ENCODE peak calls at places on chromosomes 3 and 15, in five cellular contexts. L is fibroblast of lung, J is AG09309, E is HL-60, P is HCT116. I is an unnamed sample.

GRCh38 chr15:65132841-65133549 is 613 bp downstream of the PDCD7 start:
- DNase-seq in P (no peak), J (no peak), E (peak; percentile 37), L (peak; percentile 36), I (peak; percentile 15)

GRCh38 chr15:98878172-98878571 is 129.4 kb downstream of the PGPEP1L start:
- DNase-seq in L (peak; percentile 52), E (no peak), J (no peak), P (no peak), I (no peak)

GRCh38 chr3:60588806-60589205 is 662.4 kb downstream of the FHIT start:
- DNase-seq in P (peak; percentile 33), L (no peak), E (no peak), J (no peak), I (no peak)

GRCh38 chr3:184641430-184641829 is 70.4 kb downstream of the MAGEF1 start:
- DNase-seq in E (no peak), J (no peak), P (no peak), L (no peak), I (no peak)

GRCh38 chr3:37867144-37867543 is 5.5 kb downstream of the CTDSPL start:
- DNase-seq in P (no peak), E (no peak), L (no peak), J (no peak), I (no peak)

GRCh38 chr15:57335326-57336118 is 40.8 kb upstream of the CGNL1 start:
- DNase-seq in P (no peak), J (no peak), L (no peak), E (no peak), I (no peak)

GRCh38 chr3:184299488-184300376 is 691 bp downstream of the PSMD2 start:
- DNase-seq in J (no peak), L (peak; percentile 28), P (no peak), E (no peak), I (no peak)

GRCh38 chr3:77296527-77296926 is 256.6 kb downstream of the ROBO2 start:
- DNase-seq in J (no peak), P (no peak), L (no peak), E (no peak), I (no peak)

GRCh38 chr15:70031680-70032079 is 66.0 kb downstream of the TLE3 start:
- DNase-seq in E (no peak), L (no peak), J (no peak), P (no peak), I (no peak)

GRCh38 chr15:66661432-66662096 is 40.5 kb upstream of the SMAD6 start:
- DNase-seq in J (no peak), L (no peak), P (no peak), E (no peak), I (no peak)

GRCh38 chr3:51681453-51681852 is 10.4 kb downstream of the TEX264 start:
- DNase-seq in P (no peak), J (no peak), E (peak; percentile 51), L (no peak), I (no peak)

GRCh38 chr15:84819291-84819768 is 2.2 kb downstream of the ALPK3 start:
- DNase-seq in L (no peak), J (no peak), E (no peak), P (no peak), I (no peak)

GRCh38 chr3:188673509-188674239 is 498.1 kb upstream of the TPRG1 start:
- DNase-seq in L (peak; percentile 78), P (no peak), J (peak; percentile 78), E (peak; percentile 36), I (no peak)

GRCh38 chr15:57635300-57635944 is 43.7 kb downstream of the MYZAP start:
- DNase-seq in P (no peak), E (no peak), J (no peak), L (no peak), I (no peak)

GRCh38 chr15:26537653-26538052 is 235.2 kb downstream of the GABRB3 start:
- DNase-seq in P (no peak), E (no peak), J (no peak), L (no peak), I (no peak)

GRCh38 chr3:112013058-112013783 is 14.5 kb downstream of the TAGLN3 start:
- DNase-seq in J (peak; percentile 23), E (peak; percentile 31), P (peak; percentile 74), L (peak; percentile 84), I (peak; percentile 34)

GRCh38 chr3:31738423-31738822 is 205.7 kb downstream of the STT3B start:
- DNase-seq in J (no peak), E (no peak), P (no peak), L (no peak), I (no peak)

GRCh38 chr15:77988386-77989301 is 88.9 kb downstream of the TBC1D2B start:
- DNase-seq in P (no peak), J (no peak), E (no peak), L (no peak), I (no peak)

GRCh38 chr15:92451225-92451825 is 57.6 kb downstream of the ST8SIA2 start:
- DNase-seq in L (peak; percentile 37), J (peak; percentile 44), P (no peak), E (no peak), I (peak; percentile 21)

GRCh38 chr3:31911124-31911523 is 69.9 kb downstream of the OSBPL10 start:
- DNase-seq in J (no peak), P (no peak), L (no peak), E (no peak), I (no peak)

GRCh38 chr3:36730965-36731364 is 33.4 kb downstream of the DCLK3 start:
- DNase-seq in E (no peak), P (no peak), J (no peak), L (no peak), I (no peak)

GRCh38 chr3:63562323-63562722 is 90.2 kb upstream of the SNTN start:
- DNase-seq in E (no peak), J (no peak), P (no peak), L (no peak), I (no peak)
- TF ChIP-seq CTCF in E (no peak), J (no peak), P (no peak), L (no peak), I (no peak)

DNA sequence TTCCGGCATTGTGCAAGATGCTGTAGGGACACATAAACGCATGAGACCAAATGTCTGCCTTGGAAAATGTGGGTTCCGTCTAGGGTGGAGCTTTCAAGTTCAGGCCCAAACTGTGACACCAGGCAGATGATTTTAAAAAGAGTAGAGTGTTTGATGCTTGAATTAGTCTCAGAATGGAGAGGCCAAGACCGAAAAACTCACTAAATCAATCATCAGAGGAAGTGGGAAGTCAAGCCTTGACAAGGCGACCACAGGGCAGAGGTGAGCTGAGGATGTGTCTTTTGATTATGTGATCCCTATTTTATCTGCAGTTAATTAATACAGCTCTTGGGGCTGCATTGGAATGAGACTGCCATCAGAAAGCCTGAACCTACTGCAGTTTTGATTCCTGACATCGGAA is 275.4 kb downstream of the ABHD5 start:
- DNase-seq in J (no peak), P (no peak), L (no peak), E (no peak), I (no peak)
- H3K4me3 ChIP-seq in J (no peak overlapping the region), P (no peak overlapping the region), L (no peak overlapping the region), E (no peak overlapping the region), I (no peak overlapping the region)

DNA sequence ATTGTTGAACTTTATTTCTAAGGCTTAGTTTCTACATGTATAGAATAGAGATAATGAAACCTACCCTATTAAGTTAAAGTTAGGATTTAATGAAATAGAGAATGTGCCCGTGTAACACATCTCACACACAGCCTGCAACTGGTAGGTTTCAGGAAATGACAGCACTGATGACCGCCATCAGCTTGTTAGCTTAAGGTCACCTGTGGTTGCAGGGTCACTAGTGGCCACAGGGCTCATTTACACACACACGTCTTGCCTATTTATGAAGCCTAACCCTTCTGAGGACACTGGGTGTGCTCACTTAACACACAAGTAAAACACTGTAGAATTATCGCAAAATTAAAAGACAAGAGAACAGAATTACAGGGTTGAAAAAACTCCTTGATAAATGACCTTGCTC is 20.1 kb downstream of the CHRM5 start:
- DNase-seq in L (peak; percentile 12), J (no peak), P (no peak), E (no peak), I (no peak)
- TF ChIP-seq CTCF in L (no peak), J (no peak), P (no peak), E (no peak), I (no peak)

DNA sequence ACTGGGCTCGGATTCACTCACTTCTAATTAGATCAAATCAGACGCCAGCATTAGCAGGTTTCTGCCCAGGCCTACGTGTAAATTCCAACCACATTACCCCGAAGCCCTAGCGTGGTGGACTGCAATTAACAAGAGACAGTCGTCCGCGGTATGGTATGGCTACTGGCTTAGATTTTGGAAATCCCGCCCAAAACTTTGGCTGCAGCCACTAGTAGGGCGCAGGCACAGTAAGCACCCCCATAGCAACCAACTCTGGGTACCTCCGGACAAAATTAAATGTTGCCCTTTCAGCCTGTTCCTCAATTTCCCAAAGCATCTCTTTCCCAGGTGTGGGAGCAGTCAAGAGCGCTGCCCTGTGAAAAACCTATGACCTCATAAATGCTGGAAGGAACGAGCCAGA is 732 bp downstream of the RARRES1 start:
- DNase-seq in P (no peak), E (no peak), L (no peak), J (no peak), I (no peak)
- H3K4me3 ChIP-seq in P (no peak overlapping the region), E (no peak overlapping the region), L (peak overlapping the region; percentile 44), J (peak overlapping the region; percentile 60), I (peak overlapping the region; percentile 53)

GRCh38 chr3:40869939-40870338 is 329.4 kb upstream of the CTNNB1 start:
- DNase-seq in L (no peak), P (no peak), E (no peak), J (no peak), I (no peak)
- TF ChIP-seq CTCF in L (no peak), P (no peak), E (no peak), J (no peak), I (peak; percentile 10)

GRCh38 chr3:23405081-23405480 is 202.0 kb downstream of the UBE2E2 start:
- DNase-seq in P (no peak), J (no peak), E (no peak), L (no peak), I (no peak)
- H3K4me3 ChIP-seq in P (no peak overlapping the region), J (no peak overlapping the region), E (no peak overlapping the region), L (no peak overlapping the region), I (no peak overlapping the region)

I was measured in retinal pigment epithelial cell.